ENCODE peak calls at places on chromosomes 1 and 21, in four cellular contexts. M is WTC11, H is K562, C is SK-N-SH. O is an unnamed sample.

GRCh38 chr1:234260578-234260977 is 112.7 kb upstream of the COA6 start:
- DNase-seq in M (no peak), H (no peak), C (no peak), O (no peak)

GRCh38 chr1:32142446-32143301 is 34.8 kb downstream of the KPNA6 start:
- DNase-seq in M (no peak), H (peak), C (peak), O (no peak)

GRCh38 chr1:78005755-78006154 is 1.0 kb downstream of the DNAJB4 start:
- DNase-seq in M (no peak), H (peak), C (peak), O (no peak)

GRCh38 chr1:187465441-187465840 is 636.7 kb downstream of the PLA2G4A start:
- DNase-seq in M (no peak), H (no peak), C (no peak), O (no peak)

GRCh38 chr1:154159554-154159953 is 4.7 kb upstream of the NUP210L start:
- DNase-seq in M (no peak), H (peak), C (no peak), O (no peak)

GRCh38 chr1:234619794-234620247 is 9.8 kb upstream of the IRF2BP2 start:
- DNase-seq in M (no peak), H (no peak), C (no peak), O (no peak)

GRCh38 chr1:213466578-213466977 is 415.5 kb downstream of the RPS6KC1 start:
- DNase-seq in M (no peak), H (no peak), C (no peak), O (no peak)

GRCh38 chr1:154348429-154349076 is 23.2 kb downstream of the ATP8B2 start:
- DNase-seq in M (no peak), H (peak), C (no peak), O (no peak)

GRCh38 chr1:196317535-196318522 is 290.4 kb downstream of the KCNT2 start:
- DNase-seq in M (peak), H (peak), C (no peak), O (no peak)

GRCh38 chr1:4010811-4011605 is 110.9 kb upstream of the C1orf174 start:
- DNase-seq in M (no peak), H (no peak), C (no peak), O (no peak)

GRCh38 chr1:218480137-218480536 is 135.0 kb downstream of the TGFB2 start:
- DNase-seq in M (no peak), H (no peak), C (no peak), O (no peak)

GRCh38 chr1:228830954-228831481 is 95.7 kb downstream of the RHOU start:
- DNase-seq in M (no peak), H (no peak), C (no peak), O (peak)

GRCh38 chr21:16069713-16070112 is 339.9 kb downstream of the USP25 start:
- DNase-seq in M (no peak), H (no peak), C (no peak), O (no peak)

GRCh38 chr1:52530563-52531144 is 22.2 kb downstream of the TUT4 start:
- DNase-seq in M (no peak), H (peak), C (no peak), O (no peak)

GRCh38 chr1:228362141-228362883 is 44.3 kb downstream of the TRIM11 start:
- DNase-seq in M (no peak), H (no peak), C (no peak), O (no peak)

GRCh38 chr1:203629509-203630082 is 3.0 kb downstream of the ATP2B4 start:
- DNase-seq in M (peak), H (peak), C (no peak), O (no peak)

GRCh38 chr1:101004061-101004460 is 21.5 kb downstream of the DPH5 start:
- DNase-seq in M (no peak), H (no peak), C (no peak), O (no peak)

GRCh38 chr1:25011270-25011669 is 81.2 kb upstream of the RUNX3 start:
- DNase-seq in M (no peak), H (no peak), C (no peak), O (no peak)

GRCh38 chr1:36222481-36223372 is 1.5 kb upstream of the THRAP3 start:
- DNase-seq in M (no peak), H (no peak), C (no peak), O (no peak)

GRCh38 chr1:36224537-36225297 is 474 bp downstream of the THRAP3 start:
- DNase-seq in M (peak), H (peak), C (peak), O (no peak)

GRCh38 chr1:36225298-36225899 is 1.2 kb downstream of the THRAP3 start:
- DNase-seq in M (no peak), H (peak), C (no peak), O (no peak)

GRCh38 chr1:36223373-36223995 is 759 bp upstream of the THRAP3 start:
- DNase-seq in M (no peak), H (peak), C (peak), O (peak)

DNA sequence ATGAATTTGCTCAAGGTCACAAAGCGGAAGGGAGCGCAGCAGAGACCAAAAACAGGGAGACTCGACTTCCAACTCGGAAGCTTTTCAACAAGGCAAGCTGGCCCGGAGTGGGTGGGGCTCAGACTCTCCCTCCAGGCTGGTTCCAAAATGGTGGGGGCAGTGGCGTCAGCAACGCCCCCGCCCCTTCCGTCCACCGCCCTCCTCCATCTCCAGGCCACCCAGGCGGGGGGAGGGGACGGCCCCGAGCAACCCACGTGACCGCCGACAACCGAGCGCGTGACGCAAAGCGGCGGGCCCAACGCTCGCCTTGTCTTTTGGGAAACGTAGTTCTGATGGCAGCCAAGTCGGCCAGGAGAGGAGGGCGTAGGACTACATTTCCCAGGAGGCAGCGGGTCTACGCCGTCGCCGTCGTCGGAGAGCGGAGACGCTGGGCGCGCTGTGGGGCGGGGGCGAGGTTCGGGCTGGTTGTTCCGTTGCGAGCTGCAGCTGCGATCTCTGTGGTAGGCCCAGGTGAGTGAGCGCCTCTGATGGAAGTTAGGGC is at the start of gene THRAP3:
- DNase-seq in M (peak), H (peak), C (peak), O (peak)
- TF ChIP-seq USF1 in M (peak), H (peak), C (peak), O (peak)

GRCh38 chr1:38154089-38154470 is 107.5 kb upstream of the POU3F1 start:
- DNase-seq in M (no peak), H (no peak), C (no peak), O (no peak)

GRCh38 chr1:38151399-38151798 is 104.8 kb upstream of the POU3F1 start:
- DNase-seq in M (no peak), H (no peak), C (no peak), O (peak)

GRCh38 chr1:38152351-38153082 is 105.9 kb upstream of the POU3F1 start:
- DNase-seq in M (no peak), H (peak), C (no peak), O (peak)

DNA sequence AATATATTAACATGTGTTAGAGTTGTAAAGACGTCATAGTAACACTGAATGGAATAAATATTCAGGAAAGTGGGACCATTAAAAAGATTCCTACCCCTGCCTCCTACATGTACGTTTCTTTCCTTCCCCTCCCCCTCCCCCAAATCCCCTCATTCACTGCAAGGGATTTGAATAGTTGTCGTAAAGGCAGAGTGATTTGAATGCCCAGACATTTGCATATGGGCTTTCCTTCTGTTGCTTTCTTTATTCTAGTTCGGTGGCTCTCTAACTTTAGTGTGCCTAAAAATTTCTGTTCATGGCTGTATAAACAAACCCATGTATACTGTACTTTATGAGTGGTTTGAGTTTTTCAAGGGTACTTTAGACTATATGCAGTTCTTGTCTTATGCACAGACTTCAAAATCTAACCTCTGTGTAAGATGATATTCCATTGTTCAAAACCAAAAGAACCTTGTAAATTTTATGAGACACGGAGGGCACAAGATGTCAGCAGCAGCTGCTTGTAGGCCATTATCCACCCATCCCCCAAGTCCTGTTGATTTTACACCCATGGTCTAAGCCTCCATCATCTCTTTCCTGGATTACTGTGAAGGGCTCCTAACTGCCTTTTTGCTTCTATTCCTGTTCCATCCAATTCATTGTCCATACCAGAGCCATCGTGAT is 107.0 kb upstream of the POU3F1 start:
- DNase-seq in M (no peak), H (no peak), C (no peak), O (no peak)
- TF ChIP-seq USF1 in M (no peak), H (no peak), C (no peak), O (no peak)

GRCh38 chr1:244730153-244730933 is 77.4 kb downstream of the DESI2 start:
- DNase-seq in M (peak), H (no peak), C (peak), O (no peak)
- TF ChIP-seq USF1 in M (no peak), H (no peak), C (no peak), O (no peak)

DNA sequence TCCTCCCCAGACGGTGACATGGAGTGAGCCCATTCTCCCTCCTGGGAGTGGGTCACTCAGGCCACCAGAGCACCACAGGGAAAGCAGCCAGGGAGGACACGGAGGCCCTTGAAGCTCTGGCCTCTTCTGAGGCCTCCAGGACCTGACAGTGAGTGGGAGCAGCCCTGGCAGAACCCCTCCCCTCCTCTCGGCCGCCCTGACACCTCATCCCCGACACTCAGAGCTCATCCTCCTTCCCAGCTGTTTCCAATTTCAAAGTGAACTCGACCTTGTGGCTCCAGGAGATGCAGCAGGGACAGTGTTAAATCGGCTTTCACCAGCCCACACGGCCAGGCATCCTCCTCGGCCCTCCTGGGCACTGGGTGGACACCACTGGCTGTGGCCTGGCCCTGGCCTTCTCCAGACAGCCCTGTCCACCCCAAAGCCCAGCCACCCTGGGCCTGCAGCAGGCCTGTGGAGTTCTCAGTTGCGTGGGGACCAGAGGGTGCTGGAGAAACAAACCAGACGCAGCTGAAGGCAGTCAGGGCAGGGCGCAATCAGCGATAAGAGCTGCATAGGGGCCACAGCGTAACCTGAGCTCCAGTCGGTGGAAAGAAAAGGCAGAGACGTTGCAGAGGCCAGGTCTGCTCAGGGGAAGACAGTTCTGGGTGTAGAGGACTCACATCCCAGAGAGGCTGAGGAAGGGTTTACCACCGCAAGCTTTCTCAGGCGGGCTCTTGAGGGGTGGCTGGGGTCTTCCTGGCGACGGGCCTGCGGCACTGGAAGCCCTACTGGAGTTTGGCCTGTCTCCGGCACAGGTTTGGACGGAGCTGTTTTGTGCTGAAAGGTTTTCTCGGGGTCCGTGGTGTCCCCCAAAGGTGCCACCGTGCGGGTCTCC is 27.0 kb downstream of the FTCD start:
- DNase-seq in M (no peak), H (peak), C (peak), O (no peak)
- TF ChIP-seq USF1 in M (no peak), H (no peak), C (no peak), O (no peak)

GRCh38 chr1:244388961-244389360 is 62.7 kb downstream of the ADSS2 start:
- DNase-seq in M (no peak), H (no peak), C (no peak), O (no peak)
- TF ChIP-seq USF1 in M (no peak), H (no peak), C (no peak), O (no peak)

GRCh38 chr1:113871597-113872113 is at the start of gene PTPN22:
- DNase-seq in M (no peak), H (peak), C (no peak), O (peak)

GRCh38 chr1:113872219-113872934 is 865 bp upstream of the PTPN22 start:
- DNase-seq in M (no peak), H (peak), C (no peak), O (no peak)

GRCh38 chr1:113874017-113874879 is 2.7 kb upstream of the PTPN22 start:
- DNase-seq in M (no peak), H (peak), C (no peak), O (peak)

GRCh38 chr1:113870778-113871177 is 734 bp downstream of the PTPN22 start:
- DNase-seq in M (no peak), H (no peak), C (no peak), O (no peak)

GRCh38 chr1:113868387-113869083 is 3.0 kb downstream of the PTPN22 start:
- DNase-seq in M (no peak), H (peak), C (no peak), O (no peak)
- TF ChIP-seq USF1 in M (no peak), H (no peak), C (no peak), O (no peak)

GRCh38 chr1:47390843-47391242 is 25.2 kb upstream of the FOXE3 start:
- DNase-seq in M (no peak), H (no peak), C (no peak), O (no peak)
- TF ChIP-seq USF1 in M (no peak), H (no peak), C (no peak), O (no peak)

DNA sequence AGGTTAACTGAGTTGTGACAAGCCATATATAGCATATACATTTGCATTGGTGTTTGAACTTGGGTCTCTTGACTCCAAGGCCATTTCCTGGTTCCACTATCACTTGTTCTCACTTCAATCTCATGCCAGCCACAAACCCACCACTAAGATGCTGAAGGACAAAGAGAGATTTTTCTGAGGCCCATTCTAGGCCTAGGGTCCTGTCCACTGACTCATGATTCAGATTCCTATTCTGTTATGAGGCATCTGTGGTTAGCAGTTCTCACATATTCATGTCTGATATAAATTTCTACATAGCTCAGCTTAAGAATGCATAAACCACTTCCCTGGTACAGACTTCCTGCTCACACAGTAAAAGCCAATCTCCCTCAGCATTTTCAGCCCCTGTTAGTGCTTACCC is 326.1 kb upstream of the BEND5 start:
- DNase-seq in M (no peak), H (no peak), C (no peak), O (no peak)
- TF ChIP-seq USF1 in M (no peak), H (no peak), C (no peak), O (no peak)